ENCODE peak calls at places on chromosomes 1 and 21, in five cellular contexts. S is WTC11, N is cardiac muscle cell, O is GM13977, M is body of pancreas. G is an unnamed sample.

GRCh38 chr1:115717541-115717940 is 51.0 kb downstream of the CASQ2 start:
- DNase-seq in S (peak; percentile 77), N (peak; percentile 61), O (peak; percentile 31), M (peak; percentile 85), G (peak; percentile 25)

GRCh38 chr1:5690291-5690690 is 301.9 kb downstream of the NPHP4 start:
- DNase-seq in S (no peak), N (no peak), O (no peak), M (no peak), G (no peak)

GRCh38 chr1:159945483-159946241 is at the start of gene IGSF9:
- DNase-seq in S (peak; percentile 98), N (peak; percentile 95), O (peak; percentile 81), M (peak; percentile 94), G (peak; percentile 92)

GRCh38 chr1:201739492-201740085 is 89.4 kb upstream of the IPO9 start:
- DNase-seq in S (peak; percentile 76), N (peak; percentile 90), O (peak; percentile 58), M (peak; percentile 82), G (peak; percentile 62)

GRCh38 chr21:35428489-35428888 is 379.4 kb upstream of the RUNX1 start:
- DNase-seq in S (peak; percentile 14), N (peak; percentile 69), O (no peak), M (no peak), G (no peak)

GRCh38 chr21:39063517-39063916 is 119.7 kb downstream of the PSMG1 start:
- DNase-seq in S (no peak), N (no peak), O (no peak), M (no peak), G (no peak)

GRCh38 chr1:92481598-92482403 is 4.9 kb downstream of the GFI1 start:
- DNase-seq in S (peak; percentile 31), N (peak; percentile 33), O (peak; percentile 50), M (no peak), G (no peak)

GRCh38 chr1:18955442-18956188 is 861 bp downstream of the IFFO2 start:
- DNase-seq in S (peak; percentile 69), N (peak; percentile 67), O (peak; percentile 57), M (peak; percentile 74), G (peak; percentile 53)

GRCh38 chr1:93758842-93759515 is 77.3 kb upstream of the BCAR3 start:
- DNase-seq in S (no peak), N (no peak), O (no peak), M (no peak), G (no peak)

GRCh38 chr21:33374080-33374873 is 28.9 kb upstream of the IFNGR2 start:
- DNase-seq in S (peak; percentile 49), N (peak; percentile 29), O (peak; percentile 45), M (peak; percentile 67), G (no peak)

GRCh38 chr1:245842106-245842505 is 665.0 kb downstream of the SMYD3 start:
- DNase-seq in S (no peak), N (no peak), O (no peak), M (no peak), G (no peak)

GRCh38 chr1:5744911-5745431 is 247.3 kb downstream of the NPHP4 start:
- DNase-seq in S (no peak), N (no peak), O (no peak), M (no peak), G (no peak)

GRCh38 chr1:18448889-18449288 is 31.8 kb upstream of the KLHDC7A start:
- DNase-seq in S (no peak), N (no peak), O (no peak), M (no peak), G (no peak)

GRCh38 chr1:114219247-114219872 is 65.7 kb upstream of the SYT6 start:
- DNase-seq in S (no peak), N (peak; percentile 17), O (no peak), M (peak; percentile 22), G (no peak)

GRCh38 chr1:71561729-71562128 is 480.9 kb upstream of the ZRANB2 start:
- DNase-seq in S (no peak), N (no peak), O (no peak), M (no peak), G (no peak)

GRCh38 chr1:228515200-228515834 is 28.1 kb downstream of the RNF187 start:
- DNase-seq in S (no peak), N (peak; percentile 12), O (peak; percentile 44), M (peak; percentile 36), G (peak; percentile 21)

GRCh38 chr21:29825936-29826335 is 113.9 kb downstream of the GRIK1 start:
- DNase-seq in S (no peak), N (no peak), O (no peak), M (no peak), G (no peak)

GRCh38 chr1:221961532-221962292 is 219.8 kb upstream of the DUSP10 start:
- DNase-seq in S (no peak), N (no peak), O (peak; percentile 25), M (peak; percentile 9), G (no peak)

GRCh38 chr1:226051356-226051755 is 11.2 kb upstream of the H3-3A start:
- DNase-seq in S (no peak), N (no peak), O (no peak), M (no peak), G (no peak)

GRCh38 chr1:61472876-61473275 is 252.1 kb downstream of the TM2D1 start:
- DNase-seq in S (no peak), N (no peak), O (no peak), M (no peak), G (no peak)

GRCh38 chr1:17579951-17580939 is 40.7 kb downstream of the ARHGEF10L start:
- DNase-seq in S (no peak), N (no peak), O (no peak), M (peak; percentile 89), G (peak; percentile 30)

GRCh38 chr1:8202182-8202905 is 115.6 kb upstream of the SLC45A1 start:
- DNase-seq in S (no peak), N (no peak), O (no peak), M (peak; percentile 80), G (no peak)

GRCh38 chr1:155977607-155978324 is 581 bp downstream of the ARHGEF2 start:
- DNase-seq in S (peak; percentile 47), N (peak; percentile 55), O (peak; percentile 68), M (peak; percentile 43), G (peak; percentile 17)

GRCh38 chr1:18100493-18101063 is 7.0 kb upstream of the IGSF21 start:
- DNase-seq in S (peak; percentile 77), N (peak; percentile 74), O (peak; percentile 76), M (peak; percentile 76), G (peak; percentile 54)

GRCh38 chr1:11496551-11497080 is 17.7 kb downstream of the DISP3 start:
- DNase-seq in S (peak; percentile 5), N (no peak), O (no peak), M (no peak), G (no peak)

GRCh38 chr1:2606004-2606805 is 19.6 kb downstream of the PRXL2B start:
- DNase-seq in S (peak; percentile 9), N (no peak), O (no peak), M (no peak), G (no peak)

GRCh38 chr1:152036316-152037216 is at the start of gene S100A11:
- DNase-seq in S (peak; percentile 77), N (peak; percentile 78), O (peak; percentile 58), M (peak; percentile 91), G (peak; percentile 53)

GRCh38 chr1:213268221-213268620 is 217.2 kb downstream of the RPS6KC1 start:
- DNase-seq in S (no peak), N (no peak), O (no peak), M (no peak), G (no peak)

GRCh38 chr21:36796070-36796469 is 97.2 kb downstream of the SIM2 start:
- DNase-seq in S (no peak), N (no peak), O (no peak), M (no peak), G (no peak)

GRCh38 chr1:174131032-174131638 is 28.2 kb upstream of the RABGAP1L start:
- DNase-seq in S (peak; percentile 18), N (no peak), O (no peak), M (no peak), G (no peak)

GRCh38 chr1:60290393-60290792 is 216.8 kb upstream of the C1orf87 start:
- DNase-seq in S (no peak), N (no peak), O (no peak), M (no peak), G (no peak)

GRCh38 chr21:34544032-34544496 is 32.1 kb upstream of the KCNE1 start:
- DNase-seq in S (peak; percentile 66), N (peak; percentile 57), O (no peak), M (peak; percentile 92), G (peak; percentile 47)

GRCh38 chr21:27764056-27764455 is 797.2 kb upstream of the ADAMTS5 start:
- DNase-seq in S (no peak), N (no peak), O (no peak), M (no peak), G (no peak)

GRCh38 chr1:182839209-182840065 is at the start of gene DHX9:
- DNase-seq in S (peak; percentile 93), N (peak; percentile 95), O (peak; percentile 98), M (peak; percentile 98), G (peak; percentile 92)
- TF ChIP-seq CTCF in S (no peak), N (peak; percentile 8), O (no peak), M (peak; percentile 39), G (peak; percentile 34)

GRCh38 chr21:43362306-43362927 is 64.5 kb downstream of the SIK1 start:
- DNase-seq in S (peak; percentile 47), N (no peak), O (peak; percentile 71), M (peak; percentile 47), G (no peak)
- TF ChIP-seq CTCF in S (no peak), N (no peak), O (no peak), M (no peak), G (no peak)

DNA sequence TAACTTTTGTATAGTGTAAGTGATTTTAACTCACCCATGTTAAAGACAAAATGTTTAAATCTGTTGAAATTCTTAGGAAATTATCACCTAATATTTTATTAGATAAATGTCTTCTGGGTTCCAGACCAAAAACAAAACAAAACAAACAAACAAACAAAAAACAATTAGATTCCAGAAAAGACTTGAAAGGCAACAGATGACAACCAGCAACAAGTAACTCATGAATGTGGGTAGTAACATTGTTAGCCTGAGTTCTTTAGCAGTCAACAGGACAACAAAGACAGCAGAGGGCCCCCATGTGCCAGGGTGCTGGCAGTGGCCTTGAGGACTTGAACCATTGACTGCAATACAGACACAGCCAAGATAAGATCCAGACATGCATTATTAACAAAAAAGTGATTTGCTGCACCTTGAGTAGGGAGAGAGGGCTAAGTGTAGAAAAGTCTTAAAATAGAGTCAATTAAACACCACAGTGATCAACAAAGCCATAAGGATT is 2.4 kb upstream of the CD247 start:
- DNase-seq in S (no peak), N (no peak), O (no peak), M (no peak), G (no peak)
- TF ChIP-seq CTCF in S (no peak), N (no peak), O (no peak), M (no peak), G (no peak)

DNA sequence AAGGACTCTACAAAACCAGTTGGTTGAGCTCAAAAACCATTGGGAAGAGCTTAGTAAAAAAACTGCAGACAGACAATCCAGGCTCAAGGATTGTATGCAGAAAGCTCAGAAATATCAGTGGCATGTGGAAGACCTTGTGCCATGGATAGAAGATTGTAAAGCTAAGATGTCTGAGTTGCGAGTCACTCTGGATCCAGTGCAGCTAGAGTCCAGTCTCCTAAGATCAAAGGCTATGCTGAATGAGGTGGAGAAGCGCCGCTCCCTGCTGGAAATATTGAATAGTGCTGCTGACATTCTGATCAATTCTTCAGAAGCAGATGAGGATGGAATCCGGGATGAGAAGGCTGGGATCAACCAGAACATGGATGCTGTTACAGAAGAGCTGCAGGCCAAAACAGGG is 104.0 kb upstream of the BMP8A start:
- DNase-seq in S (no peak), N (no peak), O (no peak), M (no peak), G (no peak)
- TF ChIP-seq CTCF in S (no peak), N (peak; percentile 26), O (no peak), M (no peak), G (no peak)

G was measured in progenitor cell of endocrine pancreas.